ENCODE peak calls at places on chromosomes 5 and 9, in eight cellular contexts. H, D, V, F, X, R, A and U are unnamed samples.

GRCh38 chr5:143781993-143782520 is 29.9 kb upstream of the HMHB1 start:
- DNase-seq in F (no peak), H (no peak), D (no peak), A (no peak), R (no peak), X (no peak), V (no peak), U (no peak)

GRCh38 chr5:81948349-81948748 is 23.5 kb upstream of the ATG10 start:
- DNase-seq in F (no peak), D (no peak), V (peak), X (no peak), A (no peak), H (no peak), R (no peak), U (no peak)

GRCh38 chr9:36169166-36169565 is at the start of gene CCIN:
- DNase-seq in D (no peak), X (no peak), F (no peak), H (no peak), V (no peak), R (no peak), A (no peak), U (no peak)

GRCh38 chr5:136186786-136187185 is 6.2 kb downstream of the SMIM32 start:
- DNase-seq in V (no peak), H (no peak), X (no peak), A (no peak), R (no peak), F (no peak), D (no peak), U (no peak)

GRCh38 chr9:116144038-116144437 is 9.6 kb upstream of the PAPPA start:
- DNase-seq in R (no peak), A (no peak), X (no peak), V (peak), D (no peak), H (no peak), F (no peak), U (no peak)

GRCh38 chr5:139104577-139105271 is 93.4 kb downstream of the SIL1 start:
- DNase-seq in F (no peak), H (peak), D (peak), R (peak), X (no peak), A (no peak), V (peak), U (no peak)

GRCh38 chr5:16616536-16617271 is at the start of gene RETREG1:
- DNase-seq in H (peak), V (peak), X (peak), F (peak), A (no peak), R (peak), D (no peak), U (no peak)

GRCh38 chr9:121652037-121652837 is 803 bp downstream of the DAB2IP start:
- DNase-seq in X (no peak), D (no peak), H (peak), R (no peak), V (no peak), F (no peak), A (no peak), U (no peak)

GRCh38 chr9:92608221-92609141 is 61.5 kb downstream of the IPPK start:
- DNase-seq in D (no peak), A (no peak), H (peak), R (peak), F (no peak), X (no peak), V (no peak), U (no peak)

GRCh38 chr9:92607088-92607487 is 62.8 kb downstream of the IPPK start:
- DNase-seq in H (no peak), A (no peak), X (no peak), V (peak), R (no peak), F (no peak), D (peak), U (no peak)

GRCh38 chr9:92609142-92609500 is 60.8 kb downstream of the IPPK start:
- DNase-seq in X (no peak), A (no peak), V (no peak), F (no peak), D (no peak), R (peak), H (no peak), U (no peak)

GRCh38 chr9:92605224-92605623 is 64.7 kb downstream of the IPPK start:
- DNase-seq in V (no peak), R (no peak), H (no peak), A (no peak), X (no peak), D (no peak), F (no peak), U (no peak)

GRCh38 chr9:92607773-92608172 is 62.2 kb downstream of the IPPK start:
- DNase-seq in X (no peak), H (no peak), F (no peak), V (peak), R (peak), D (peak), A (no peak), U (no peak)
- H3K4me3 ChIP-seq in X (no peak), H (no peak), F (no peak), V (no peak), R (no peak), D (no peak), A (no peak), U (no peak)

GRCh38 chr5:73438897-73439470 is 9.6 kb downstream of the FOXD1 start:
- DNase-seq in A (no peak), R (no peak), F (no peak), X (no peak), H (no peak), V (peak), D (no peak), U (no peak)

GRCh38 chr5:73437126-73438047 is 11.2 kb downstream of the FOXD1 start:
- DNase-seq in R (peak), F (no peak), X (no peak), V (peak), D (no peak), A (no peak), H (no peak), U (no peak)

GRCh38 chr5:73440262-73440661 is 8.3 kb downstream of the FOXD1 start:
- DNase-seq in X (no peak), F (no peak), A (no peak), H (no peak), R (no peak), D (no peak), V (no peak), U (no peak)

GRCh38 chr5:73436535-73437125 is 11.9 kb downstream of the FOXD1 start:
- DNase-seq in A (no peak), X (no peak), F (no peak), R (no peak), V (peak), H (no peak), D (no peak), U (no peak)

GRCh38 chr5:73438048-73438896 is 10.3 kb downstream of the FOXD1 start:
- DNase-seq in F (no peak), X (no peak), D (no peak), V (peak), R (no peak), H (no peak), A (no peak), U (no peak)
- H3K4me3 ChIP-seq in F (no peak), X (no peak), D (no peak), V (peak), R (no peak), H (no peak), A (peak), U (no peak)

DNA sequence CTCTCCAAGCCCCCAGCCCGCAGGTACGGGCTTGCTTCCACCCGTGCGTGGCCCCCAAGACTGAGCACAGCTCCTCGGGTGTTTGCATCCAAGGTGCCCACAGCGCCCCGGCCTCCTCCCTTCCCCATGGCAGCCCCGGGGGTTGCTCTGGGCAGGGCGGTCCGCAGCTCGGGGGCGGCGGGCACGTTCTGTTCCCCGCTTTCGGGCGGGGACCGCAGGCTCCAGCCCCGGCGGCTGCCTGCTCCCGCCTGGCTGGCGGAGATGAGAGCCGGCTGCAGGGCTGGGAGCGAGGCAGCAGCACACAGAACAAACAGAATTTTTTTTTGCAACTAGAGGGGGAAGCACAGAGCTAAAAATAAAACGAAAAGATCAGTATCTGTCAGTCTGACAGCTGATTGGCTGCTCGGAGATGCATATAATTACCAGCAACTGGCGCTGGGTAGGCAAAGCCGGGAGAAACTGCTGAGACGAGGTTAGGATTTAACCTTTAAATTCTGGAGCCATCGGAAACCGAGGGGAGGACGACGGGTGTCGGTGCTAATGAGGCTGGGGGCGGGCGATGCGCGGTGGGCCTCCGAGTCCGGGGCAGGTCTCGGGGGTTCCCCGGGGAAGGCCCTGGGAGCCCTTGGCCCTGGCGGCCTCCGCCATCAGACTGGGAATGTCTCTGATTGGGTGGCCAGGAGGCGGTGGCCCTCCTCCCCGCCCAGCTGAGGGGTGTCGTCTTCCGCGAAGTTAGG is 142.7 kb upstream of the IER5L start:
- DNase-seq in F (peak), A (no peak), X (peak), V (peak), D (peak), H (peak), R (peak), U (no peak)
- H3K4me3 ChIP-seq in F (peak), A (peak), X (peak), V (no peak), D (peak), H (peak), R (peak), U (peak)

GRCh38 chr9:124757589-124757988 is 13.5 kb downstream of the NR6A1 start:
- DNase-seq in D (no peak), X (no peak), R (no peak), F (no peak), V (no peak), H (no peak), A (no peak), U (no peak)
- H3K4me3 ChIP-seq in D (no peak), X (no peak), R (no peak), F (no peak), V (no peak), H (peak), A (no peak), U (no peak)

GRCh38 chr5:154198611-154199230 is 8.2 kb downstream of the GALNT10 start:
- DNase-seq in D (no peak), F (no peak), A (peak), H (no peak), R (no peak), X (no peak), V (peak), U (no peak)
- H3K4me3 ChIP-seq in D (no peak), F (no peak), A (no peak), H (no peak), R (no peak), X (no peak), V (no peak), U (no peak)

GRCh38 chr9:7739595-7739994 is 60.0 kb downstream of the DMAC1 start:
- DNase-seq in D (no peak), X (no peak), F (no peak), H (no peak), R (no peak), V (no peak), A (no peak), U (no peak)
- H3K4me3 ChIP-seq in D (no peak), X (no peak), F (no peak), H (no peak), R (no peak), V (no peak), A (no peak), U (no peak)

GRCh38 chr5:127871448-127872153 is 168.4 kb downstream of the CCDC192 start:
- DNase-seq in D (no peak), A (no peak), F (no peak), V (peak), H (no peak), X (no peak), R (no peak), U (no peak)

GRCh38 chr5:127878174-127878750 is 175.1 kb downstream of the CCDC192 start:
- DNase-seq in D (no peak), V (peak), A (peak), X (no peak), R (no peak), H (peak), F (peak), U (peak)

GRCh38 chr5:127876384-127876783 is 173.2 kb downstream of the CCDC192 start:
- DNase-seq in V (no peak), A (no peak), F (no peak), R (no peak), X (no peak), D (no peak), H (no peak), U (no peak)

GRCh38 chr5:127872494-127872893 is 169.3 kb downstream of the CCDC192 start:
- DNase-seq in A (no peak), V (no peak), H (no peak), F (no peak), X (no peak), R (no peak), D (no peak), U (no peak)

DNA sequence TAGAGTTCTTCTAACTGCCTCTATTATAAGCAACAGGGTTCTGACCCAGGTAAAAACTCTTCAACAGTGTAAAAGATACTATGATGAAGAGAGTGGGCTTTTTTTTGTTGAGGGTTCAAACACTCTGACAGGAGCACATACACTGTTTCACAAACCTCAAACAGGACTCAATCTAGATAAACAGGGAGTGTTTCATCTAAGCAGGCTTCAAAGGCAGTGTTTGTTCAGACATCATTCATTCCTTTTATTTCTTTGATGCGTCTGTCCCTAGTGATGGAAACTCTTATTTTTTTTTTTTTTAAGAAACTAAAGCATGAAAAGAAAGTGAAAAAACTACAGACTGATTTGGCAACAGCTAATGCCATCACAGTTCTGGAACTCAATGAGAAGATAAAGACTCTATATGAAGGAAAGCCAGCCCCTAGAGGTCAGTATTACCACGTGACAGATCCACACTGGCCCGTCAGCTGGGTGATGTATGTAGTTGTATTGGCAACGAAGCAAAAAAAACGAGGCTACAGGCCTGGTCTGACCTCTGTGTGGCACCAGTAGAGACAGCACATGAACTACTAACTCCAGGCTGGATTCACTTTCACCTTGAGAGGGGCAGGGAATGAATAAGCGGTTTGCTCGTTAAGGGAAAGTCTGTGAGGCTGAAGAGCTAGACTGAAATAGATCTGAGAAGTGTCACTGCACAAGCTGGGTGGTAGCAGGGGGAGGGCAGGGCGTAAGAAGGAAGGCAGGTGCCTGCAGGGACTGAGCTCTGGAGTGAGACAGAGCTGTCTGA is 172.2 kb downstream of the CCDC192 start:
- DNase-seq in H (peak), F (peak), R (peak), A (peak), D (no peak), V (peak), X (peak), U (peak)
- H3K4me3 ChIP-seq in H (peak), F (no peak), R (no peak), A (no peak), D (no peak), V (no peak), X (no peak), U (no peak)

GRCh38 chr9:134917431-134918373 is at the start of gene FCN1:
- DNase-seq in X (no peak), F (no peak), A (no peak), V (no peak), D (no peak), H (no peak), R (no peak), U (no peak)
- H3K4me3 ChIP-seq in X (no peak), F (no peak), A (no peak), V (no peak), D (no peak), H (no peak), R (no peak), U (no peak)

GRCh38 chr9:77161191-77161590 is 16.1 kb upstream of the VPS13A start:
- DNase-seq in H (no peak), D (no peak), V (no peak), X (no peak), A (no peak), R (no peak), F (no peak), U (no peak)
- H3K4me3 ChIP-seq in H (no peak), D (no peak), V (no peak), X (no peak), A (no peak), R (no peak), F (no peak), U (no peak)